ENCODE peak calls at places on chromosomes 12 and 14, in nine cellular contexts. J is heart left ventricle; C is neuronal stem cell; A is suprapubic skin; K is CD4-positive, CD25-positive, alpha-beta regulatory T cell; M is MM.1S; E is Karpas-422; D is psoas muscle; I is CD8-positive, alpha-beta memory T cell. G is an unnamed sample.

GRCh38 chr12:130455161-130455560 is 117.5 kb downstream of the PIWIL1 start:
- DNase-seq in J (no peak), C (no peak), A (no peak), K (no peak), M (no peak), E (no peak), D (no peak), I (no peak), G (no peak)

GRCh38 chr12:26692417-26692816 is 140.6 kb downstream of the ITPR2 start:
- DNase-seq in J (no peak), C (no peak), A (no peak), K (no peak), M (no peak), E (no peak), D (no peak), I (no peak), G (no peak)

GRCh38 chr12:26872623-26873022 is 39.6 kb upstream of the ITPR2 start:
- DNase-seq in J (no peak), C (no peak), A (no peak), K (no peak), M (no peak), E (no peak), D (no peak), I (no peak), G (no peak)

GRCh38 chr12:104792570-104792969 is 165.5 kb downstream of the SLC41A2 start:
- DNase-seq in J (no peak), C (no peak), A (no peak), K (no peak), M (no peak), E (no peak), D (no peak), I (no peak), G (no peak)

GRCh38 chr12:53219116-53219955 is 12.3 kb upstream of the ITGB7 start:
- DNase-seq in J (peak; percentile 69), C (no peak), A (no peak), K (peak; percentile 75), M (peak; percentile 7), E (peak; percentile 58), D (peak; percentile 55), I (no peak), G (no peak)

GRCh38 chr12:115511305-115511704 is 766.2 kb downstream of the MED13L start:
- DNase-seq in J (no peak), C (no peak), A (no peak), K (no peak), M (no peak), E (no peak), D (no peak), I (no peak), G (no peak)

GRCh38 chr12:124172646-124173045 is 122.2 kb upstream of the RFLNA start:
- DNase-seq in J (no peak), C (no peak), A (no peak), K (no peak), M (no peak), E (no peak), D (no peak), I (no peak), G (no peak)

GRCh38 chr14:96164861-96165490 is 39.7 kb upstream of the BDKRB2 start:
- DNase-seq in J (no peak), C (no peak), A (peak; percentile 35), K (no peak), M (no peak), E (no peak), D (no peak), I (no peak), G (no peak)

DNA sequence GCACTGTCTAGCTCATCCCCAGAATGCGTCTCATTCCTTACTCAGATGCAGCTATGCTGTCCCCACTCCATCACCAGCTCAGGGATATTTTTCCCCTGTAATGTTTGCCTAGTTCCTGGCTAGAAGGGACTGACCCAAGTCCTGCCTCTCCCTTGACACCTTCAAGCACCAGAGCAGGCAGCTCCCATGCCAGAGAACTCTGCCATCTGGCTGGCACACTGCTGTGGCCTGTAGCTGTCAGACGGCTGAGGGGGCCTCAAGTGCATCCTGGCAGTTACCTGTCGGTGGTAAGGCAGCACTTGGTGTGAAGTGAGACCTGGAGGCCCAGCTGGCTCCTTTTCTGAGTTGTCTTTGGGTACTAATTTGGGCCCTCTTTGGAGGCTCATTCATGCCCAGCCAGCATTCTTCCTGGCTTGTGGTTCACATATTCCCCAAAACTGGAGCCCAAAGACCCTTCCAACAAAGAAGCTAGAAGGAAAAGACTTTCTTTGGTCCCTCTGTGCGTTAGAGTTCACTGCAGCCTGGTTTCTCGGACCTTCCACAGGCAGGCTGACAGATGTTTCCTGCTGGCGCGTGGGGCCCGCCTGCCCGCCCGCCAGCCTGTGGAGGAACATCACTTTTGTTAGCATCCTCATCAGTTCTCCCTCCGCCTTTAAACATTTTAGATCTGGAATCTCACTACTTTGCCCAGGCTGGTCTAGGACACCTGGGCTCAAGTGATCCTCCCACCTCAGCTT is 33.0 kb downstream of the RNF34 start:
- DNase-seq in J (no peak), C (no peak), A (no peak), K (no peak), M (no peak), E (no peak), D (no peak), I (no peak), G (no peak)
- H3K36me3 ChIP-seq in J (peaks cover 91% of the 10 kb centered on the region), C (peaks cover 46% of the 10 kb centered on the region), A (peaks cover 68% of the 10 kb centered on the region), K (peaks cover 81% of the 10 kb centered on the region), M (no peaks in the 10 kb centered on the region), E (peaks cover 55% of the 10 kb centered on the region), D (peaks cover 88% of the 10 kb centered on the region), I (peaks cover 51% of the 10 kb centered on the region), G (peaks cover 82% of the 10 kb centered on the region)

GRCh38 chr12:55704824-55705780 is 2.6 kb downstream of the ITGA7 start:
- DNase-seq in J (no peak), C (no peak), A (no peak), K (no peak), M (no peak), E (no peak), D (peak; percentile 34), I (peak; percentile 14), G (no peak)
- H3K4me3 ChIP-seq in J (peak overlapping the region; percentile 67), C (no peak overlapping the region), A (peak overlapping the region; percentile 63), K (no peak overlapping the region), M (no peak overlapping the region), E (no peak overlapping the region), D (peak overlapping the region; percentile 85), I (no peak overlapping the region), G (no peak overlapping the region)

DNA sequence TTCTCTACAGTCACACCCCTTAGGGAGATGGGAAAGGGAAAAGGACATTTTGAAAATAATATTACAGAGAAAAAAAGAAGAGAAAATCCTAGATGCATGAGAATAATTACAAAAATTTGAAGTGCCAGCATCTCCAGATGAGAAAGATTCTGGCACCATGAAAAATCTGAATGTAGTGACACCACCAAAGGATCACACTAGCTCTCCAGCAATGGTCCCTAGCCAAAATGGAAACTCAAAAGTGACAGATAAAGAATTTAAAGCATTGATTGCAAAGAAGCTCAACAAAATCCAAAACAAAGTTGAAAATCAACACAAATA is 27.4 kb upstream of the GARIN6 start:
- DNase-seq in J (no peak), C (no peak), A (no peak), K (no peak), M (no peak), E (no peak), D (no peak), I (no peak), G (no peak)
- H3K9me3 ChIP-seq in J (peaks cover 43% of the 10 kb centered on the region), C (peaks cover 5% of the 10 kb centered on the region), A (peaks cover 9% of the 10 kb centered on the region), K (peaks cover 2% of the 10 kb centered on the region), M (no peaks in the 10 kb centered on the region), E (no peaks in the 10 kb centered on the region), D (peaks cover 6% of the 10 kb centered on the region), I (no peaks in the 10 kb centered on the region), G (no peaks in the 10 kb centered on the region)

GRCh38 chr12:73629171-73629570 is 908.5 kb upstream of the ATXN7L3B start:
- DNase-seq in J (no peak), C (no peak), A (no peak), K (no peak), M (no peak), E (no peak), D (no peak), I (no peak), G (no peak)

GRCh38 chr12:73632191-73632590 is 905.4 kb upstream of the ATXN7L3B start:
- DNase-seq in J (no peak), C (no peak), A (no peak), K (no peak), M (no peak), E (no peak), D (no peak), I (no peak), G (no peak)

GRCh38 chr12:73629893-73630872 is 907.5 kb upstream of the ATXN7L3B start:
- DNase-seq in J (no peak), C (no peak), A (no peak), K (no peak), M (no peak), E (no peak), D (no peak), I (no peak), G (peak; percentile 36)

DNA sequence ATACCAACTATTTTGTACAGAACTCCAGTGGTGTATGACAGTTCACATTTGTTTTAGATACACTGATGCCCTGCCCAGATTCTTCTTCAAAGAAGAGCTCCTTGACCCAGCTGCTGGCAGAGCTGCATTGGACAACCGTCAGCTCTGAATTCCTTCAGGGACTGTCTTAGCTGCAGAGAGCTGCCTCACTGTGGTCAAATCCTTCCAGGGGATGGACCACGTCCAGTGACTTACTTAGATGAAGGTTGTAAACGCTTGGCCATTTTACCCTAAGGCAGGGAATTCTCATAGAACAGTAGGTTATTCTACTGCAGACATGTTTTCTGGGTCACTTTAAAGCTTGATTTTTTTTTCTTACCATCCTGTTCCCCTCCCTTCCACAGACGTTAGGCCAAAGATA is 905.0 kb upstream of the ATXN7L3B start:
- DNase-seq in J (no peak), C (no peak), A (no peak), K (no peak), M (no peak), E (no peak), D (no peak), I (no peak), G (no peak)
- H3K36me3 ChIP-seq in J (no peaks in the 10 kb centered on the region), C (no peaks in the 10 kb centered on the region), A (no peaks in the 10 kb centered on the region), K (no peaks in the 10 kb centered on the region), M (no peaks in the 10 kb centered on the region), E (no peaks in the 10 kb centered on the region), D (no peaks in the 10 kb centered on the region), I (no peaks in the 10 kb centered on the region), G (no peaks in the 10 kb centered on the region)

GRCh38 chr12:70178038-70178437 is 65.2 kb upstream of the CNOT2 start:
- DNase-seq in J (no peak), C (no peak), A (no peak), K (no peak), M (no peak), E (no peak), D (no peak), I (no peak), G (no peak)
- H3K4me3 ChIP-seq in J (no peak overlapping the region), C (no peak overlapping the region), A (no peak overlapping the region), K (no peak overlapping the region), M (no peak overlapping the region), E (no peak overlapping the region), D (no peak overlapping the region), I (no peak overlapping the region), G (no peak overlapping the region)

DNA sequence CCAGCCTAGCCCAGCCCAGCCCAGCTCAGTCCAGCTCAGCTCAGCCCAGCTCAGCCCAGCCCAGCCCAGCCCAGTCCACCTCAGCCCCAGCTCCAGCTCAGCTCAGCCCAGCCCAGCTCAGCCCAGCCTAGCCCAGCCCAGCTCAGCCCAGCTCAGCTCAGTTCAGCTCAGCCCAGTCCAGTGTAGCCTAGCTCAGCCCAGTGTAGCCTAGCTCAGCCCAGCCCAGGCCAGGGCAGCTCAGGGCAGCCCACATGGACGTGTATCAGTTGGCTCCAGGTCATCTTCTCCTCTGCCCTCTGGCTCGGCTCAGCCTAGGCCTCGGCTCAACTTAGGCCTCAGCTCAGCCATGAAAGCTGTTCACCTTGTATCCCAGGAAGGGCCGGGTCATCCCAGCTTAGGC is 64.7 kb downstream of the TMEM121 start:
- DNase-seq in J (no peak), C (no peak), A (no peak), K (no peak), M (no peak), E (peak; percentile 40), D (no peak), I (no peak), G (no peak)
- H3K9me3 ChIP-seq in J (no peaks in the 10 kb centered on the region), C (peaks cover 9% of the 10 kb centered on the region), A (no peaks in the 10 kb centered on the region), K (no peaks in the 10 kb centered on the region), M (no peaks in the 10 kb centered on the region), E (no peaks in the 10 kb centered on the region), D (no peaks in the 10 kb centered on the region), I (no peaks in the 10 kb centered on the region), G (no peaks in the 10 kb centered on the region)

G was measured in HAP-1.